ENCODE peak calls at places on chromosomes 6 and 20, in eight cellular contexts. One of them, this sample, is unnamed.

GRCh38 chr20:46399401-46399800 is 7.0 kb downstream of the ELMO2 start:
- DNase-seq in adrenal gland: no peak
- DNase-seq in A549: no peak
- DNase-seq in heart left ventricle: no peak
- DNase-seq in stomach: no peak
- DNase-seq in uterus: no peak
- DNase-seq in esophagus squamous epithelium: no peak
- DNase-seq in esophagus muscularis mucosa: no peak
- DNase-seq in this sample: no peak

GRCh38 chr20:47558699-47559098 is 57.0 kb downstream of the NCOA3 start:
- DNase-seq in uterus: no peak
- DNase-seq in heart left ventricle: no peak
- DNase-seq in A549: no peak
- DNase-seq in stomach: no peak
- DNase-seq in esophagus muscularis mucosa: no peak
- DNase-seq in adrenal gland: no peak
- DNase-seq in esophagus squamous epithelium: no peak
- DNase-seq in this sample: no peak

GRCh38 chr20:41365785-41366545 is 653 bp downstream of the EMILIN3 start:
- DNase-seq in esophagus muscularis mucosa: no peak
- DNase-seq in heart left ventricle: peak
- DNase-seq in uterus: no peak
- DNase-seq in stomach: no peak
- DNase-seq in adrenal gland: no peak
- DNase-seq in esophagus squamous epithelium: no peak
- DNase-seq in A549: no peak
- DNase-seq in this sample: no peak

GRCh38 chr6:105991561-105992314 is 94.4 kb upstream of the PRDM1 start:
- DNase-seq in esophagus squamous epithelium: no peak
- DNase-seq in heart left ventricle: no peak
- DNase-seq in stomach: peak
- DNase-seq in A549: no peak
- DNase-seq in adrenal gland: no peak
- DNase-seq in esophagus muscularis mucosa: no peak
- DNase-seq in uterus: no peak
- DNase-seq in this sample: peak

GRCh38 chr20:20369353-20370086 is 1.6 kb downstream of the INSM1 start:
- DNase-seq in adrenal gland: no peak
- DNase-seq in esophagus muscularis mucosa: no peak
- DNase-seq in esophagus squamous epithelium: no peak
- DNase-seq in stomach: peak
- DNase-seq in uterus: no peak
- DNase-seq in A549: peak
- DNase-seq in heart left ventricle: no peak
- DNase-seq in this sample: no peak

GRCh38 chr6:159758031-159759001 is 3.5 kb upstream of the ACAT2 start:
- DNase-seq in esophagus squamous epithelium: no peak
- DNase-seq in adrenal gland: no peak
- DNase-seq in heart left ventricle: no peak
- DNase-seq in uterus: no peak
- DNase-seq in stomach: no peak
- DNase-seq in esophagus muscularis mucosa: no peak
- DNase-seq in A549: peak
- DNase-seq in this sample: no peak

GRCh38 chr6:112016335-112016734 is 37.6 kb upstream of the CCN6 start:
- DNase-seq in stomach: no peak
- DNase-seq in adrenal gland: no peak
- DNase-seq in heart left ventricle: peak
- DNase-seq in uterus: peak
- DNase-seq in A549: no peak
- DNase-seq in esophagus muscularis mucosa: no peak
- DNase-seq in esophagus squamous epithelium: no peak
- DNase-seq in this sample: no peak

GRCh38 chr6:36120539-36120938 is 9.8 kb upstream of the MAPK13 start:
- DNase-seq in adrenal gland: peak
- DNase-seq in stomach: peak
- DNase-seq in esophagus squamous epithelium: no peak
- DNase-seq in A549: no peak
- DNase-seq in heart left ventricle: no peak
- DNase-seq in esophagus muscularis mucosa: peak
- DNase-seq in uterus: no peak
- DNase-seq in this sample: peak

GRCh38 chr6:71287926-71288227 is 734 bp upstream of the OGFRL1 start:
- DNase-seq in adrenal gland: no peak
- DNase-seq in heart left ventricle: no peak
- DNase-seq in stomach: no peak
- DNase-seq in esophagus squamous epithelium: no peak
- DNase-seq in esophagus muscularis mucosa: no peak
- DNase-seq in A549: no peak
- DNase-seq in uterus: no peak
- DNase-seq in this sample: no peak

GRCh38 chr6:71290611-71291010 is 2.0 kb downstream of the OGFRL1 start:
- DNase-seq in heart left ventricle: no peak
- DNase-seq in A549: no peak
- DNase-seq in esophagus muscularis mucosa: no peak
- DNase-seq in adrenal gland: no peak
- DNase-seq in stomach: no peak
- DNase-seq in uterus: no peak
- DNase-seq in esophagus squamous epithelium: no peak
- DNase-seq in this sample: no peak

GRCh38 chr6:71288228-71289038 is at the start of gene OGFRL1:
- DNase-seq in heart left ventricle: peak
- DNase-seq in uterus: peak
- DNase-seq in esophagus squamous epithelium: no peak
- DNase-seq in A549: peak
- DNase-seq in esophagus muscularis mucosa: no peak
- DNase-seq in adrenal gland: peak
- DNase-seq in stomach: peak
- DNase-seq in this sample: peak

GRCh38 chr6:71289802-71290175 is 1.2 kb downstream of the OGFRL1 start:
- DNase-seq in uterus: no peak
- DNase-seq in A549: no peak
- DNase-seq in esophagus muscularis mucosa: no peak
- DNase-seq in adrenal gland: no peak
- DNase-seq in heart left ventricle: no peak
- DNase-seq in esophagus squamous epithelium: no peak
- DNase-seq in stomach: no peak
- DNase-seq in this sample: no peak

GRCh38 chr6:71289039-71289801 is 609 bp downstream of the OGFRL1 start:
- DNase-seq in adrenal gland: peak
- DNase-seq in heart left ventricle: peak
- DNase-seq in esophagus squamous epithelium: no peak
- DNase-seq in uterus: peak
- DNase-seq in stomach: no peak
- DNase-seq in esophagus muscularis mucosa: no peak
- DNase-seq in A549: peak
- DNase-seq in this sample: peak
- H3K4me3 ChIP-seq in adrenal gland: peak
- H3K4me3 ChIP-seq in heart left ventricle: peak
- H3K4me3 ChIP-seq in esophagus squamous epithelium: peak
- H3K4me3 ChIP-seq in uterus: peak
- H3K4me3 ChIP-seq in stomach: peak
- H3K4me3 ChIP-seq in esophagus muscularis mucosa: peak
- H3K4me3 ChIP-seq in A549: peak
- H3K4me3 ChIP-seq in this sample: peak

DNA sequence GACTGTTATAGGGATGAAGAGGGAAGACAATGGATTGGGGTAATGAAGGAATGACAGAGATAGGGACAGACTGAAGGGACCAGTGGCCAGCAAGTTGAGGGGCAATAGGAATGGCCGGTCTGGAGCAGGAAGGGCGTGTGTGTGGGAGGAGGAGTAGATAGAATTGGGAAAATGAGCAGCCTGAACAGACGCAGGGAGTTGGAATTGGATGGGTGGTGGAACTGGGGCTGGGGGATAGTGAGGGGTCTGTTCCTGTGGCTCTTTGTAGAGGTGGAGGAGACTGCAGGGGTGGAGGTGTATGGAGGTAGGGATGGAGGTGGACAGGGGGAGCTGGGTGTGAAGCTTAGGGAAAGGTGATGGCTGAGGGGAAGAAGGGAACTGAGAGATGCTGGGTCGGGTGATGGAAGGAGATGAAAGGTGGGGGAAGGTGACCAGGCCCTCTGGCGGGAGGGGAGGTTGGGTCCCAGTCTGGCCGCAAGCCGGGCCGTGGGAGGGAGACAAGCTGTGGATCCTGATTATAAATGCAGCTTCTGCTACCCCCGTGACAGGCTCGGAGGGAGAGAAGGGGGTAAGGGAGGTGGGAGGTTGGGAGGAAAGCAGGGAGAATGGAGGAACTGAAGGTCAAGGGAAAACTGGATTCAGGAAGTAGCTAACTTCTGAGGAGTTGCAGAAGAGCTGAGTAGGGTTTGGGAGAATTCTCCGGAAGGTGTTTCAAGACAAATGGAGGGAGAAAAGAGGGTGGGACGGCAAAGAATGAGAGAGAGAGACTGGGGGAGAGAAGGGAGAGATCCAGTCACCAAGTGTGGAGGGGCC is 5.2 kb downstream of the SYNGAP1 start:
- DNase-seq in esophagus muscularis mucosa: no peak
- DNase-seq in esophagus squamous epithelium: no peak
- DNase-seq in A549: no peak
- DNase-seq in stomach: no peak
- DNase-seq in adrenal gland: peak
- DNase-seq in uterus: peak
- DNase-seq in heart left ventricle: no peak
- DNase-seq in this sample: no peak
- TF ChIP-seq POLR2A in esophagus muscularis mucosa: no peak
- TF ChIP-seq POLR2A in esophagus squamous epithelium: no peak
- TF ChIP-seq POLR2A in A549: no peak
- TF ChIP-seq POLR2A in stomach: no peak
- TF ChIP-seq POLR2A in adrenal gland: no peak
- TF ChIP-seq POLR2A in uterus: no peak
- TF ChIP-seq POLR2A in heart left ventricle: no peak
- TF ChIP-seq POLR2A in this sample: no peak

GRCh38 chr6:19866199-19866872 is 29.2 kb downstream of the ID4 start:
- DNase-seq in adrenal gland: no peak
- DNase-seq in esophagus squamous epithelium: no peak
- DNase-seq in uterus: no peak
- DNase-seq in A549: no peak
- DNase-seq in esophagus muscularis mucosa: no peak
- DNase-seq in stomach: no peak
- DNase-seq in heart left ventricle: no peak
- DNase-seq in this sample: no peak

GRCh38 chr6:19870322-19870721 is 33.2 kb downstream of the ID4 start:
- DNase-seq in esophagus squamous epithelium: no peak
- DNase-seq in adrenal gland: no peak
- DNase-seq in uterus: no peak
- DNase-seq in heart left ventricle: no peak
- DNase-seq in A549: no peak
- DNase-seq in esophagus muscularis mucosa: no peak
- DNase-seq in stomach: no peak
- DNase-seq in this sample: no peak

GRCh38 chr6:19873031-19873430 is 35.9 kb downstream of the ID4 start:
- DNase-seq in adrenal gland: no peak
- DNase-seq in esophagus muscularis mucosa: no peak
- DNase-seq in esophagus squamous epithelium: no peak
- DNase-seq in A549: peak
- DNase-seq in heart left ventricle: no peak
- DNase-seq in stomach: no peak
- DNase-seq in uterus: no peak
- DNase-seq in this sample: no peak

GRCh38 chr6:19866900-19867627 is 29.9 kb downstream of the ID4 start:
- DNase-seq in heart left ventricle: no peak
- DNase-seq in adrenal gland: no peak
- DNase-seq in esophagus muscularis mucosa: no peak
- DNase-seq in esophagus squamous epithelium: no peak
- DNase-seq in A549: no peak
- DNase-seq in stomach: no peak
- DNase-seq in uterus: no peak
- DNase-seq in this sample: no peak

DNA sequence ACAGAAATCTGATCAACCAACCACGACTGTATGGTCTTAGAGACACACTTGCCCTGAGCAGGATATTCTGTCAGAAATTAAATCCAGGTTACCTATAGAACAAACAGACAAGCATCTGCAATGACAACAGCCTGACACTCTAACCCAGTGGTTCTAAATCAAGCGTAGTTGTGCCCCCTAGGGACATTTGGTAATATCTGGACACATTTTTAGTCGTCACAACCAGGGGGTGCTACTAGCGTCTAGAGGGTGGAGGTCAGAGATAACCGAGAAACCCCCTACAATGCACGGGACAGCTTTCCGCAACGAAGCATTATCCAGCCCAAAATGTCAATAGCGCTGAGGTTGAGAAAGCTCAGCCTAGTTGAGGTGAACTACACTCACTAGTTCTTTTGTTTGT is 32.3 kb downstream of the ID4 start:
- DNase-seq in adrenal gland: no peak
- DNase-seq in stomach: no peak
- DNase-seq in uterus: no peak
- DNase-seq in esophagus squamous epithelium: no peak
- DNase-seq in heart left ventricle: no peak
- DNase-seq in A549: peak
- DNase-seq in esophagus muscularis mucosa: no peak
- DNase-seq in this sample: no peak
- TF ChIP-seq CTCF in adrenal gland: no peak
- TF ChIP-seq CTCF in stomach: no peak
- TF ChIP-seq CTCF in uterus: no peak
- TF ChIP-seq CTCF in esophagus squamous epithelium: no peak
- TF ChIP-seq CTCF in heart left ventricle: no peak
- TF ChIP-seq CTCF in A549: no peak
- TF ChIP-seq CTCF in esophagus muscularis mucosa: no peak
- TF ChIP-seq CTCF in this sample: no peak

GRCh38 chr6:5894357-5894756 is 112.4 kb downstream of the NRN1 start:
- DNase-seq in uterus: no peak
- DNase-seq in A549: no peak
- DNase-seq in esophagus muscularis mucosa: no peak
- DNase-seq in heart left ventricle: no peak
- DNase-seq in adrenal gland: no peak
- DNase-seq in stomach: no peak
- DNase-seq in esophagus squamous epithelium: no peak
- DNase-seq in this sample: no peak

GRCh38 chr6:5898102-5898501 is 108.6 kb downstream of the NRN1 start:
- DNase-seq in adrenal gland: no peak
- DNase-seq in esophagus squamous epithelium: no peak
- DNase-seq in stomach: no peak
- DNase-seq in A549: no peak
- DNase-seq in uterus: no peak
- DNase-seq in heart left ventricle: no peak
- DNase-seq in esophagus muscularis mucosa: peak
- DNase-seq in this sample: no peak

GRCh38 chr6:5898563-5898962 is 108.2 kb downstream of the NRN1 start:
- DNase-seq in adrenal gland: no peak
- DNase-seq in esophagus muscularis mucosa: no peak
- DNase-seq in uterus: no peak
- DNase-seq in A549: no peak
- DNase-seq in stomach: no peak
- DNase-seq in heart left ventricle: no peak
- DNase-seq in esophagus squamous epithelium: no peak
- DNase-seq in this sample: no peak

GRCh38 chr6:5893295-5893694 is 113.4 kb downstream of the NRN1 start:
- DNase-seq in esophagus squamous epithelium: no peak
- DNase-seq in uterus: no peak
- DNase-seq in heart left ventricle: no peak
- DNase-seq in stomach: no peak
- DNase-seq in esophagus muscularis mucosa: peak
- DNase-seq in A549: no peak
- DNase-seq in adrenal gland: no peak
- DNase-seq in this sample: no peak

DNA sequence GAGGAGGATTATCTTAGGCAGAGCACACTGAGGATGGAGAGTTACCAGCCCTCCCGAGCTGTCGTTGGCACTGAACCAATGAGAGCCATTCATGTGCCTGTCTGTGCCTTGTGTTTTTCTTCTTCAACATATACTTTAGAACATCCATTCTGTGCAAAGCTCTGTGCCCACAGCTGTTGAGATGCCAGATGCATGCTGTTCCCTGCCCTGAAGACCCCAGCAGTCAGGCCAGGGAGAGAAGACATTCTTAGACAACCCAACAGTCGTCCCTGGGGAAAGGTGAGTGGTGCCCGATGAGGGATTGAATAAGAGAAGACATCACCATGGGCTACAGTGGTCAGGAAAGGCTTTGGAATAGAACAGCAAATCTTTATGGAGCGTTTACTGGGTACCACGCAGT is 114.1 kb downstream of the NRN1 start:
- DNase-seq in uterus: no peak
- DNase-seq in esophagus muscularis mucosa: peak
- DNase-seq in esophagus squamous epithelium: no peak
- DNase-seq in stomach: no peak
- DNase-seq in adrenal gland: no peak
- DNase-seq in A549: no peak
- DNase-seq in heart left ventricle: no peak
- DNase-seq in this sample: no peak
- H3K4me3 ChIP-seq in uterus: no peak
- H3K4me3 ChIP-seq in esophagus muscularis mucosa: no peak
- H3K4me3 ChIP-seq in esophagus squamous epithelium: peak
- H3K4me3 ChIP-seq in stomach: no peak
- H3K4me3 ChIP-seq in adrenal gland: no peak
- H3K4me3 ChIP-seq in A549: peak
- H3K4me3 ChIP-seq in heart left ventricle: peak
- H3K4me3 ChIP-seq in this sample: no peak

This sample was measured in sigmoid colon.